ENCODE peak calls at places on chromosomes 3 and 15, in four cellular contexts. T, M, E and Z are unnamed samples.

GRCh38 chr3:193788189-193788946 is 195.4 kb downstream of the OPA1 start:
- DNase-seq in T (peak; percentile 9), M (peak; percentile 64), E (no peak), Z (peak; percentile 89)

GRCh38 chr15:65981837-65982696 is 112.8 kb downstream of the RAB11A start:
- DNase-seq in T (no peak), M (peak; percentile 18), E (peak; percentile 49), Z (peak; percentile 80)

GRCh38 chr15:86159436-86159835 is 79.8 kb downstream of the AGBL1 start:
- DNase-seq in T (no peak), M (no peak), E (no peak), Z (no peak)

GRCh38 chr3:139355502-139355901 is 11.7 kb downstream of the MRPS22 start:
- DNase-seq in T (no peak), M (no peak), E (no peak), Z (no peak)

GRCh38 chr3:126056681-126057546 is 27.0 kb downstream of the SLC41A3 start:
- DNase-seq in T (no peak), M (peak; percentile 85), E (no peak), Z (peak; percentile 14)

GRCh38 chr15:66233487-66234415 is 19.8 kb downstream of the MEGF11 start:
- DNase-seq in T (no peak), M (peak; percentile 23), E (no peak), Z (peak; percentile 62)

GRCh38 chr3:128399221-128399915 is 67.3 kb downstream of the DNAJB8 start:
- DNase-seq in T (no peak), M (no peak), E (no peak), Z (no peak)

GRCh38 chr15:38213392-38213791 is 39.2 kb upstream of the SPRED1 start:
- DNase-seq in T (no peak), M (no peak), E (no peak), Z (no peak)

GRCh38 chr3:142897807-142898206 is 8.9 kb upstream of the PCOLCE2 start:
- DNase-seq in T (no peak), M (no peak), E (no peak), Z (no peak)

GRCh38 chr3:189908646-189909045 is 212.1 kb downstream of the P3H2 start:
- DNase-seq in T (no peak), M (no peak), E (peak; percentile 15), Z (no peak)

GRCh38 chr3:149401926-149402310 is 24.5 kb upstream of the TM4SF1 start:
- DNase-seq in T (no peak), M (peak; percentile 65), E (no peak), Z (no peak)

GRCh38 chr15:61527836-61528589 is 298.9 kb upstream of the RORA start:
- DNase-seq in T (peak; percentile 8), M (no peak), E (no peak), Z (no peak)

GRCh38 chr3:63494646-63495045 is 157.8 kb upstream of the SNTN start:
- DNase-seq in T (no peak), M (no peak), E (no peak), Z (no peak)

GRCh38 chr3:58342676-58343075 is 10.0 kb downstream of the PXK start:
- DNase-seq in T (no peak), M (no peak), E (no peak), Z (no peak)

GRCh38 chr15:29765234-29765841 is 56.9 kb downstream of the TJP1 start:
- DNase-seq in T (no peak), M (no peak), E (no peak), Z (no peak)

GRCh38 chr15:65930134-65930533 is 60.8 kb downstream of the RAB11A start:
- DNase-seq in T (no peak), M (no peak), E (no peak), Z (no peak)

GRCh38 chr15:93859176-93859575 is 372.2 kb upstream of the MCTP2 start:
- DNase-seq in T (no peak), M (no peak), E (no peak), Z (no peak)

GRCh38 chr3:152176998-152177397 is 91.7 kb upstream of the MBNL1 start:
- DNase-seq in T (no peak), M (no peak), E (no peak), Z (peak; percentile 23)

GRCh38 chr3:37907906-37908305 is 46.2 kb downstream of the CTDSPL start:
- DNase-seq in T (peak; percentile 84), M (peak; percentile 95), E (no peak), Z (no peak)

GRCh38 chr3:42654331-42655201 is 1.1 kb downstream of the ZBTB47 start:
- DNase-seq in T (no peak), M (peak; percentile 44), E (peak; percentile 64), Z (peak; percentile 83)

GRCh38 chr3:75782506-75782905 is 2.8 kb downstream of the ZNF717 start:
- DNase-seq in T (no peak), M (no peak), E (no peak), Z (no peak)

GRCh38 chr15:26661727-26662126 is 111.1 kb downstream of the GABRB3 start:
- DNase-seq in T (no peak), M (no peak), E (no peak), Z (no peak)

GRCh38 chr3:16807981-16808380 is 76.8 kb upstream of the PLCL2 start:
- DNase-seq in T (no peak), M (no peak), E (no peak), Z (no peak)

GRCh38 chr15:49282366-49282765 is 112.3 kb downstream of the GALK2 start:
- DNase-seq in T (no peak), M (no peak), E (no peak), Z (no peak)

GRCh38 chr3:30319713-30320112 is 286.7 kb upstream of the TGFBR2 start:
- DNase-seq in T (no peak), M (peak; percentile 71), E (peak; percentile 7), Z (no peak)

GRCh38 chr3:124714218-124714853 is 15.9 kb upstream of the UMPS start:
- DNase-seq in T (no peak), M (no peak), E (no peak), Z (no peak)

GRCh38 chr3:194487289-194488006 is 646 bp upstream of the ATP13A3 start:
- DNase-seq in T (no peak), M (no peak), E (no peak), Z (peak; percentile 58)

GRCh38 chr3:52925405-52926313 is 28.3 kb upstream of the STIMATE start:
- DNase-seq in T (no peak), M (no peak), E (no peak), Z (no peak)

GRCh38 chr3:58249358-58250092 is 11.9 kb downstream of the ABHD6 start:
- DNase-seq in T (no peak), M (peak; percentile 78), E (no peak), Z (no peak)

GRCh38 chr15:39363761-39364586 is 216.9 kb upstream of the THBS1 start:
- DNase-seq in T (no peak), M (peak; percentile 79), E (no peak), Z (no peak)

GRCh38 chr15:79522656-79523055 is 90.5 kb downstream of the MINAR1 start:
- DNase-seq in T (no peak), M (no peak), E (no peak), Z (no peak)

GRCh38 chr3:189324538-189325138 is 152.9 kb downstream of the TPRG1 start:
- DNase-seq in T (peak; percentile 94), M (peak; percentile 85), E (no peak), Z (no peak)

GRCh38 chr3:52446631-52447511 is 2.0 kb upstream of the SEMA3G start:
- DNase-seq in T (peak; percentile 16), M (peak; percentile 52), E (peak; percentile 75), Z (peak; percentile 69)

GRCh38 chr3:173584093-173584833 is 186.7 kb downstream of the NLGN1 start:
- DNase-seq in T (no peak), M (no peak), E (no peak), Z (peak; percentile 5)

GRCh38 chr3:151918253-151919029 is 45.0 kb downstream of the SUCNR1 start:
- DNase-seq in T (peak; percentile 16), M (peak; percentile 34), E (no peak), Z (no peak)

GRCh38 chr3:32137870-32138269 is 31.4 kb downstream of the GPD1L start:
- DNase-seq in T (no peak), M (peak; percentile 72), E (no peak), Z (no peak)

GRCh38 chr3:32138545-32139104 is 32.2 kb downstream of the GPD1L start:
- DNase-seq in T (no peak), M (no peak), E (no peak), Z (no peak)

GRCh38 chr3:32143849-32144757 is 37.7 kb downstream of the GPD1L start:
- DNase-seq in T (peak; percentile 13), M (peak; percentile 78), E (no peak), Z (peak; percentile 80)

GRCh38 chr3:32136703-32137102 is 30.3 kb downstream of the GPD1L start:
- DNase-seq in T (no peak), M (no peak), E (no peak), Z (no peak)

GRCh38 chr3:32140943-32141342 is 34.5 kb downstream of the GPD1L start:
- DNase-seq in T (no peak), M (no peak), E (no peak), Z (peak; percentile 33)
- TF ChIP-seq HDAC6 in T (no peak), M (no peak), E (no peak), Z (no peak)

GRCh38 chr15:63090502-63091286 is 31.0 kb upstream of the LACTB start:
- DNase-seq in T (no peak), M (no peak), E (no peak), Z (no peak)

GRCh38 chr15:63093486-63094205 is 28.0 kb upstream of the LACTB start:
- DNase-seq in T (peak; percentile 35), M (peak; percentile 77), E (peak; percentile 65), Z (peak; percentile 87)

GRCh38 chr15:63091679-63092078 is 30.0 kb upstream of the LACTB start:
- DNase-seq in T (no peak), M (no peak), E (no peak), Z (no peak)

GRCh38 chr15:63089260-63090043 is 32.2 kb upstream of the LACTB start:
- DNase-seq in T (no peak), M (peak; percentile 82), E (peak; percentile 44), Z (no peak)

GRCh38 chr15:63094495-63094931 is 27.1 kb upstream of the LACTB start:
- DNase-seq in T (no peak), M (peak; percentile 49), E (no peak), Z (no peak)
- TF ChIP-seq HDAC6 in T (no peak), M (no peak), E (no peak), Z (no peak)

DNA sequence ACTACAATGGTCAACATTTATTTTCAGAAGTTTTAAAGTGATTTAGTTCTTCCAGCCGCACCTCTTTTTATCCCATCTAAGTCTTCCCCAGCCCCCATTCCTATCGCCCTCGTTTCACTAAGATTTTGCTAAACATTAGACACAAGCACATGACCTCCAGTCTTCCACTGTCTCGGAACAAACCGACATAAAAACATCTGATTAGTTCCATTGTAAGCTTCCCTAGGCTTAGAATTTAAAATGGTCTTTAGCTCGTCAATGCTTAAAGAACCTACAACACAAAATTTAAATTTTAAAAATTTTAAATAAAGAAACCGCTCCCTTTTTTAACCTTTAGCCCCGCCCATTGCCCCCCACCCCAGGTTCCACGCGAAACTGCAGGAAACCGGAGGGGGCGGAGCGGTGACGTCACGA is 273 bp upstream of the TSC22D2 start:
- DNase-seq in T (no peak), M (no peak), E (no peak), Z (no peak)
- TF ChIP-seq HDAC6 in T (no peak), M (no peak), E (no peak), Z (no peak)

DNA sequence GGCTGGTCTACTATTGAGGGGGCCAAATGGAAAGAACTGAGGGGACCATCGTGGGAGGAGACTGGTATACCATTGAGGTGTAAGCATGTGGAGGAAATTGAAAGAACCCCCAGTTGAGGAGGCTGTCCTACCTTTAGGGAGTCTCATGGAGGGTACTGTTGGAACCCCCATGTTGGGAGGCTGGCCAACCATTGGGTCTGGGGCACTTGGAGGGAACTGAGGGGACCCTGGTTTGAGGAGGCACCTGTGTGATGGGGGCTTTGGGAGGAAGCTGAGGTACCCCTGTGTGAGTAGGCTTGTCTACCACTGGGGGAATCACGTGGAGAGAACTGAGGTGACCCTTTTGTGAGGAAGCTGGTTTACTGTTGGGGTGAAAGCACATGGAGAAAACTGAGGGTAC is 157.5 kb downstream of the FBLN2 start:
- DNase-seq in T (no peak), M (no peak), E (no peak), Z (no peak)
- TF ChIP-seq HDAC6 in T (no peak), M (no peak), E (no peak), Z (no peak)